ENCODE peak calls at places on chromosomes 1 and 21, in six cellular contexts. One of them, this sample, is unnamed.

GRCh38 chr1:53919675-53920066 is 25.7 kb downstream of the DIO1 start:
- DNase-seq in neuronal stem cell: no peak
- DNase-seq in foreskin keratinocyte: no peak
- DNase-seq in IMR-90: peak; percentile 29
- DNase-seq in A673: no peak
- DNase-seq in sigmoid colon: no peak
- DNase-seq in this sample: no peak

GRCh38 chr1:40799351-40799867 is 15.8 kb downstream of the KCNQ4 start:
- DNase-seq in foreskin keratinocyte: no peak
- DNase-seq in A673: no peak
- DNase-seq in neuronal stem cell: no peak
- DNase-seq in IMR-90: peak; percentile 32
- DNase-seq in sigmoid colon: peak; percentile 88
- DNase-seq in this sample: peak; percentile 66

GRCh38 chr1:7650801-7651200 is 120.3 kb upstream of the VAMP3 start:
- DNase-seq in foreskin keratinocyte: no peak
- DNase-seq in neuronal stem cell: no peak
- DNase-seq in sigmoid colon: no peak
- DNase-seq in IMR-90: no peak
- DNase-seq in A673: no peak
- DNase-seq in this sample: no peak

GRCh38 chr1:53959664-53960250 is 13.6 kb downstream of the LRRC42 start:
- DNase-seq in sigmoid colon: no peak
- DNase-seq in foreskin keratinocyte: no peak
- DNase-seq in A673: no peak
- DNase-seq in neuronal stem cell: no peak
- DNase-seq in IMR-90: no peak
- DNase-seq in this sample: no peak

GRCh38 chr1:244868484-244869363 is 4.4 kb upstream of the HNRNPU start:
- DNase-seq in IMR-90: no peak
- DNase-seq in neuronal stem cell: no peak
- DNase-seq in sigmoid colon: no peak
- DNase-seq in A673: no peak
- DNase-seq in foreskin keratinocyte: no peak
- DNase-seq in this sample: no peak

GRCh38 chr21:29718081-29718815 is 221.5 kb downstream of the GRIK1 start:
- DNase-seq in neuronal stem cell: no peak
- DNase-seq in foreskin keratinocyte: peak; percentile 89
- DNase-seq in sigmoid colon: no peak
- DNase-seq in IMR-90: peak; percentile 34
- DNase-seq in A673: no peak
- DNase-seq in this sample: no peak

GRCh38 chr1:173478099-173478555 is 992 bp downstream of the PRDX6 start:
- DNase-seq in foreskin keratinocyte: peak; percentile 67
- DNase-seq in neuronal stem cell: no peak
- DNase-seq in sigmoid colon: peak; percentile 87
- DNase-seq in IMR-90: peak; percentile 82
- DNase-seq in A673: peak; percentile 48
- DNase-seq in this sample: peak; percentile 55

GRCh38 chr1:41837691-41838090 is 81.0 kb downstream of the HIVEP3 start:
- DNase-seq in sigmoid colon: no peak
- DNase-seq in A673: no peak
- DNase-seq in neuronal stem cell: no peak
- DNase-seq in foreskin keratinocyte: no peak
- DNase-seq in IMR-90: no peak
- DNase-seq in this sample: no peak

GRCh38 chr1:16903054-16903453 is 7.3 kb downstream of the RNU1-2 start:
- DNase-seq in sigmoid colon: peak; percentile 73
- DNase-seq in neuronal stem cell: no peak
- DNase-seq in foreskin keratinocyte: no peak
- DNase-seq in A673: no peak
- DNase-seq in IMR-90: peak; percentile 71
- DNase-seq in this sample: no peak

GRCh38 chr1:203187306-203188264 is 1.1 kb upstream of the CHI3L1 start:
- DNase-seq in A673: no peak
- DNase-seq in neuronal stem cell: no peak
- DNase-seq in sigmoid colon: peak; percentile 56
- DNase-seq in IMR-90: no peak
- DNase-seq in foreskin keratinocyte: no peak
- DNase-seq in this sample: no peak

GRCh38 chr1:248753715-248754280 is 1.8 kb downstream of the LYPD8 start:
- DNase-seq in neuronal stem cell: no peak
- DNase-seq in foreskin keratinocyte: no peak
- DNase-seq in sigmoid colon: no peak
- DNase-seq in IMR-90: no peak
- DNase-seq in A673: no peak
- DNase-seq in this sample: no peak

GRCh38 chr1:156937883-156938282 is 17.5 kb downstream of the LRRC71 start:
- DNase-seq in neuronal stem cell: no peak
- DNase-seq in foreskin keratinocyte: no peak
- DNase-seq in A673: no peak
- DNase-seq in IMR-90: no peak
- DNase-seq in sigmoid colon: no peak
- DNase-seq in this sample: no peak

GRCh38 chr1:236980673-236981072 is 23.6 kb downstream of the MT1HL1 start:
- DNase-seq in foreskin keratinocyte: no peak
- DNase-seq in A673: no peak
- DNase-seq in neuronal stem cell: no peak
- DNase-seq in IMR-90: no peak
- DNase-seq in sigmoid colon: no peak
- DNase-seq in this sample: no peak

GRCh38 chr1:227540170-227541098 is 22.9 kb upstream of the ZNF678 start:
- DNase-seq in sigmoid colon: no peak
- DNase-seq in foreskin keratinocyte: no peak
- DNase-seq in IMR-90: no peak
- DNase-seq in neuronal stem cell: no peak
- DNase-seq in A673: no peak
- DNase-seq in this sample: no peak

GRCh38 chr1:95232646-95233320 is 1.2 kb upstream of the RWDD3 start:
- DNase-seq in sigmoid colon: no peak
- DNase-seq in foreskin keratinocyte: no peak
- DNase-seq in neuronal stem cell: no peak
- DNase-seq in A673: no peak
- DNase-seq in IMR-90: peak; percentile 61
- DNase-seq in this sample: peak; percentile 39

GRCh38 chr1:97066860-97067259 is 345.3 kb downstream of the PTBP2 start:
- DNase-seq in neuronal stem cell: no peak
- DNase-seq in foreskin keratinocyte: no peak
- DNase-seq in A673: no peak
- DNase-seq in IMR-90: no peak
- DNase-seq in sigmoid colon: no peak
- DNase-seq in this sample: no peak

GRCh38 chr1:72006092-72006491 is 276.2 kb downstream of the NEGR1 start:
- DNase-seq in sigmoid colon: no peak
- DNase-seq in IMR-90: peak; percentile 36
- DNase-seq in A673: peak; percentile 16
- DNase-seq in foreskin keratinocyte: no peak
- DNase-seq in neuronal stem cell: no peak
- DNase-seq in this sample: no peak

GRCh38 chr1:177128665-177129281 is 35.7 kb downstream of the ASTN1 start:
- DNase-seq in foreskin keratinocyte: no peak
- DNase-seq in A673: no peak
- DNase-seq in neuronal stem cell: no peak
- DNase-seq in sigmoid colon: no peak
- DNase-seq in IMR-90: no peak
- DNase-seq in this sample: no peak

GRCh38 chr1:27488523-27489138 is 1.3 kb downstream of the WASF2 start:
- DNase-seq in sigmoid colon: peak; percentile 34
- DNase-seq in A673: peak; percentile 42
- DNase-seq in IMR-90: peak; percentile 33
- DNase-seq in foreskin keratinocyte: no peak
- DNase-seq in neuronal stem cell: no peak
- DNase-seq in this sample: no peak

GRCh38 chr1:54649130-54649898 is 7.7 kb downstream of the MROH7 start:
- DNase-seq in IMR-90: no peak
- DNase-seq in sigmoid colon: no peak
- DNase-seq in A673: no peak
- DNase-seq in foreskin keratinocyte: no peak
- DNase-seq in neuronal stem cell: no peak
- DNase-seq in this sample: no peak

GRCh38 chr1:77121503-77121902 is 97.7 kb downstream of the PIGK start:
- DNase-seq in foreskin keratinocyte: no peak
- DNase-seq in A673: no peak
- DNase-seq in neuronal stem cell: no peak
- DNase-seq in sigmoid colon: no peak
- DNase-seq in IMR-90: no peak
- DNase-seq in this sample: no peak

GRCh38 chr1:200262326-200262965 is 147.4 kb downstream of the ZNF281 start:
- DNase-seq in IMR-90: no peak
- DNase-seq in neuronal stem cell: no peak
- DNase-seq in sigmoid colon: no peak
- DNase-seq in A673: no peak
- DNase-seq in foreskin keratinocyte: no peak
- DNase-seq in this sample: no peak

GRCh38 chr1:45410850-45411509 is 70.7 kb upstream of the MUTYH start:
- DNase-seq in IMR-90: no peak
- DNase-seq in sigmoid colon: no peak
- DNase-seq in neuronal stem cell: no peak
- DNase-seq in A673: no peak
- DNase-seq in foreskin keratinocyte: peak; percentile 40
- DNase-seq in this sample: no peak

GRCh38 chr1:25673456-25673855 is 56.9 kb downstream of the MAN1C1 start:
- DNase-seq in IMR-90: no peak
- DNase-seq in foreskin keratinocyte: no peak
- DNase-seq in sigmoid colon: no peak
- DNase-seq in A673: no peak
- DNase-seq in neuronal stem cell: no peak
- DNase-seq in this sample: no peak

GRCh38 chr1:63718464-63719075 is 55.2 kb upstream of the ROR1 start:
- DNase-seq in A673: no peak
- DNase-seq in IMR-90: no peak
- DNase-seq in neuronal stem cell: no peak
- DNase-seq in sigmoid colon: peak; percentile 32
- DNase-seq in foreskin keratinocyte: no peak
- DNase-seq in this sample: no peak

GRCh38 chr1:246275036-246275435 is 232.0 kb downstream of the SMYD3 start:
- DNase-seq in foreskin keratinocyte: no peak
- DNase-seq in neuronal stem cell: no peak
- DNase-seq in IMR-90: no peak
- DNase-seq in A673: no peak
- DNase-seq in sigmoid colon: no peak
- DNase-seq in this sample: no peak

GRCh38 chr21:44779417-44780139 is 22.0 kb downstream of the UBE2G2 start:
- DNase-seq in foreskin keratinocyte: no peak
- DNase-seq in IMR-90: no peak
- DNase-seq in neuronal stem cell: no peak
- DNase-seq in A673: peak; percentile 52
- DNase-seq in sigmoid colon: no peak
- DNase-seq in this sample: no peak
- H3K27me3 ChIP-seq in foreskin keratinocyte: no peaks in the 10 kb centered on the region
- H3K27me3 ChIP-seq in IMR-90: no peaks in the 10 kb centered on the region
- H3K27me3 ChIP-seq in neuronal stem cell: no peaks in the 10 kb centered on the region
- H3K27me3 ChIP-seq in A673: no peaks in the 10 kb centered on the region
- H3K27me3 ChIP-seq in sigmoid colon: no peaks in the 10 kb centered on the region
- H3K27me3 ChIP-seq in this sample: no peaks in the 10 kb centered on the region

GRCh38 chr1:60970081-60970509 is 112.3 kb upstream of the NFIA start:
- DNase-seq in foreskin keratinocyte: peak; percentile 26
- DNase-seq in sigmoid colon: no peak
- DNase-seq in A673: peak; percentile 76
- DNase-seq in neuronal stem cell: no peak
- DNase-seq in IMR-90: peak; percentile 23
- DNase-seq in this sample: no peak
- H3K27me3 ChIP-seq in foreskin keratinocyte: no peaks in the 10 kb centered on the region
- H3K27me3 ChIP-seq in sigmoid colon: no peaks in the 10 kb centered on the region
- H3K27me3 ChIP-seq in A673: no peaks in the 10 kb centered on the region
- H3K27me3 ChIP-seq in neuronal stem cell: no peaks in the 10 kb centered on the region
- H3K27me3 ChIP-seq in IMR-90: no peaks in the 10 kb centered on the region
- H3K27me3 ChIP-seq in this sample: no peaks in the 10 kb centered on the region

DNA sequence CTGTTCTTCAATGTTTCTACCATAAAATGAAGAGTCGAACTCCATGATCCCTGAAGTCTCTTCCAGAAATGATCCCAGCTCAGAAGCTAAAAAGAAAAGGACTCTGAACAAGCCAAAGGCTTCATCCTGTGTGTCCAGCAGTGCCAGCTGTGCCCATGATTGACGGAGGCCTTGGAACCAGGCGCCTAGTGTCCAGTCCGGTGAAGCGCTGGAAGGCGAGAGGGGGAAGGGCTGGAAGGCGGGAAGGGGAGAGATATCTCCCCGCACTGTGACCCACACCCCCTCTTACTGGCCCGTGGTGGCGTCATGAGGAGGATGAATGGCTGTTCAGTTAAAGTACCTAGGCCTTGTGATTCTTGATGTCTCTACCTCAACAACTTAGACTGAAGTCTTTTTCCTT is 10.4 kb upstream of the PLEKHA6 start:
- DNase-seq in IMR-90: no peak
- DNase-seq in sigmoid colon: no peak
- DNase-seq in neuronal stem cell: no peak
- DNase-seq in foreskin keratinocyte: no peak
- DNase-seq in A673: no peak
- DNase-seq in this sample: no peak
- H3K27me3 ChIP-seq in IMR-90: peaks cover 61% of the 10 kb centered on the region
- H3K27me3 ChIP-seq in sigmoid colon: no peaks in the 10 kb centered on the region
- H3K27me3 ChIP-seq in neuronal stem cell: no peaks in the 10 kb centered on the region
- H3K27me3 ChIP-seq in foreskin keratinocyte: peaks cover 34% of the 10 kb centered on the region
- H3K27me3 ChIP-seq in A673: peaks cover 18% of the 10 kb centered on the region
- H3K27me3 ChIP-seq in this sample: no peaks in the 10 kb centered on the region

DNA sequence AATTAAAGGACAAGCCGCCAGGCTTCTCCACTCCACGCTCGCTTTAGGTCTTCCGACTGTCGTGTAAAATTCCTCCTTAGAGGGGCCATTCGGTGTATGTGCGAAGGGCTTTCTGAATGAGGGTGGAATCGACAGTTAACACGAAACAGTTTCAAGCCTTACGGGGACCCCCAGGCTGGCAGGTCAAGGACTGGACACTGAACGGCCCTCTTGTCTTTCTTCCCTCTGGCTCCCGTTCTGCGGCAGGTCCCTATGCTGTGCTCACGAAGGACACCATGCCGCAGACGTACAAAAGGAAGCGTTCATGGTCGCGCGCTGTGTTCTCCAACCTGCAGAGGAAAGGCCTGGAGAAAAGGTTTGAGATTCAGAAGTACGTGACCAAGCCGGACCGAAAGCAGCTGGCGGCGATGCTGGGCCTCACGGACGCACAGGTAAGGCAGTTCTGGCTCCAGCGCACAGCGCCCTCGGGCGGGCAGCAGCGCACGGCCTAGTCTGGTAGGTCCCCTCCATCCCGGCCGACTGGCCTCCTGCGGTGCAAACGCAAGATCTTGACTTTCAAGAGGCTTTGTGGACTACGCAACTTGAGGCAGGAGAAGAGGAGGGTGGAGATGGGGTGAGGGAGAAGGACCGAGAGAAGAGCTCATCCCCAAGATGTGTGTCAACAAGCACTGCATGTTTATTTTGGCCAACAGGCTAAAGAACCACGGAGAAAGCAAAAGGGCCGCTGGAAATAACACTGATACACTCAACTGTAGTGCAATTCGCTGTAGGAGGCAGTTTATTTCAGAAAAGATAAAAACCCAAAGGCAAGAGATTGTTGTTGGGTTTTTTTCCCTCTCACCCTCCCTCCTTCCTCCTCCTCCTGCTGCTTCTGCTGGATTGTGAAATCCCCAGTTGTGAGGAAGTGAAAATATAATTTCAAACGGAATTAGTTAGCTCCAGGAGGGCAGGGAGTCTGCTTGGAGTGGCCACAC is 3.0 kb downstream of the HLX start:
- DNase-seq in A673: no peak
- DNase-seq in foreskin keratinocyte: no peak
- DNase-seq in IMR-90: peak; percentile 59
- DNase-seq in neuronal stem cell: no peak
- DNase-seq in sigmoid colon: peak; percentile 92
- DNase-seq in this sample: no peak
- H3K27me3 ChIP-seq in A673: peaks cover 92% of the 10 kb centered on the region
- H3K27me3 ChIP-seq in foreskin keratinocyte: peaks cover 100% of the 10 kb centered on the region
- H3K27me3 ChIP-seq in IMR-90: no peaks in the 10 kb centered on the region
- H3K27me3 ChIP-seq in neuronal stem cell: peaks cover 83% of the 10 kb centered on the region
- H3K27me3 ChIP-seq in sigmoid colon: no peaks in the 10 kb centered on the region
- H3K27me3 ChIP-seq in this sample: no peaks in the 10 kb centered on the region